ENCODE peak calls at places on chromosomes 3 and 15, in eight cellular contexts. E, U, H, X, D, A, C and Q are unnamed samples.
A peak's percentile ranks its signal among the peaks of the same experiment; 100 is the strongest.

GRCh38 chr15:80929225-80929624 is 60.4 kb downstream of the MESD start:
- DNase-seq in E (no peak), U (no peak), H (no peak), X (peak; percentile 76), D (no peak), A (no peak), C (no peak), Q (no peak)

GRCh38 chr3:188941103-188941502 is 230.7 kb upstream of the TPRG1 start:
- DNase-seq in E (no peak), U (no peak), H (no peak), X (no peak), D (no peak), A (no peak), C (no peak), Q (no peak)

GRCh38 chr15:85284497-85284896 is 95.9 kb upstream of the AKAP13 start:
- DNase-seq in E (no peak), U (no peak), H (no peak), X (no peak), D (no peak), A (peak; percentile 29), C (no peak), Q (no peak)

GRCh38 chr3:111676177-111677021 is 81.3 kb upstream of the ZBED2 start:
- DNase-seq in E (no peak), U (no peak), H (peak; percentile 86), X (peak; percentile 12), D (no peak), A (peak; percentile 81), C (no peak), Q (no peak)

GRCh38 chr3:194139085-194139976 is 3.4 kb downstream of the HES1 start:
- DNase-seq in E (no peak), U (no peak), H (peak; percentile 69), X (peak; percentile 92), D (no peak), A (no peak), C (no peak), Q (no peak)

GRCh38 chr15:50883903-50884302 is 24.6 kb upstream of the AP4E1 start:
- DNase-seq in E (no peak), U (no peak), H (peak; percentile 52), X (peak; percentile 59), D (no peak), A (peak; percentile 38), C (no peak), Q (no peak)

GRCh38 chr3:65930650-65931049 is 108.1 kb downstream of the MAGI1 start:
- DNase-seq in E (no peak), U (no peak), H (no peak), X (no peak), D (no peak), A (no peak), C (no peak), Q (no peak)

GRCh38 chr3:130835483-130835882 is 58.4 kb upstream of the ATP2C1 start:
- DNase-seq in E (no peak), U (no peak), H (no peak), X (peak; percentile 89), D (no peak), A (no peak), C (no peak), Q (no peak)

GRCh38 chr3:170154569-170155143 is 26.9 kb downstream of the PHC3 start:
- DNase-seq in E (no peak), U (no peak), H (no peak), X (no peak), D (no peak), A (no peak), C (no peak), Q (no peak)

GRCh38 chr3:127803619-127804018 is 18.7 kb downstream of the MGLL start:
- DNase-seq in E (no peak), U (no peak), H (peak; percentile 81), X (peak; percentile 65), D (no peak), A (no peak), C (no peak), Q (no peak)

GRCh38 chr3:122186372-122186771 is 2.9 kb downstream of the CASR start:
- DNase-seq in E (no peak), U (no peak), H (no peak), X (no peak), D (no peak), A (peak; percentile 13), C (no peak), Q (no peak)

GRCh38 chr3:71011565-71012287 is 571.8 kb downstream of the FOXP1 start:
- DNase-seq in E (no peak), U (no peak), H (no peak), X (peak; percentile 44), D (no peak), A (no peak), C (no peak), Q (no peak)

GRCh38 chr3:49869525-49870126 is at the start of gene CAMKV:
- DNase-seq in E (no peak), U (no peak), H (no peak), X (no peak), D (peak; percentile 48), A (no peak), C (no peak), Q (peak; percentile 86)

GRCh38 chr3:138135833-138136194 is 3.6 kb upstream of the A4GNT start:
- DNase-seq in E (no peak), U (no peak), H (no peak), X (no peak), D (no peak), A (no peak), C (no peak), Q (no peak)

GRCh38 chr15:32030795-32031194 is 480 bp downstream of the CHRNA7 start:
- DNase-seq in E (no peak), U (no peak), H (peak; percentile 16), X (no peak), D (no peak), A (no peak), C (no peak), Q (peak; percentile 9)

GRCh38 chr3:23696842-23697241 is 108.9 kb upstream of the UBE2E1 start:
- DNase-seq in E (no peak), U (no peak), H (no peak), X (peak; percentile 27), D (no peak), A (peak; percentile 67), C (no peak), Q (no peak)

GRCh38 chr3:107988464-107989156 is 102.2 kb downstream of the CD47 start:
- DNase-seq in E (no peak), U (no peak), H (peak; percentile 35), X (peak; percentile 26), D (no peak), A (peak; percentile 73), C (no peak), Q (no peak)

GRCh38 chr3:58623961-58624360 is 42.6 kb downstream of the FAM3D start:
- DNase-seq in E (no peak), U (no peak), H (no peak), X (peak; percentile 26), D (no peak), A (no peak), C (no peak), Q (no peak)

GRCh38 chr3:34107669-34108068 is 309.2 kb downstream of the PDCD6IP start:
- DNase-seq in E (no peak), U (no peak), H (no peak), X (no peak), D (no peak), A (no peak), C (no peak), Q (no peak)

GRCh38 chr15:65349338-65349737 is 28.5 kb downstream of the IGDCC3 start:
- DNase-seq in E (no peak), U (no peak), H (no peak), X (no peak), D (no peak), A (no peak), C (no peak), Q (no peak)

GRCh38 chr3:32733631-32734229 is 48.7 kb downstream of the CNOT10 start:
- DNase-seq in E (no peak), U (no peak), H (peak; percentile 54), X (peak; percentile 39), D (no peak), A (no peak), C (no peak), Q (peak; percentile 39)

GRCh38 chr3:45966969-45967640 is 23.8 kb downstream of the CXCR6 start:
- DNase-seq in E (no peak), U (no peak), H (no peak), X (no peak), D (no peak), A (no peak), C (no peak), Q (no peak)

GRCh38 chr15:73986055-73986775 is 5.9 kb downstream of the STOML1 start:
- DNase-seq in E (no peak), U (no peak), H (no peak), X (peak; percentile 55), D (no peak), A (no peak), C (no peak), Q (no peak)

GRCh38 chr3:161939919-161940693 is 443.5 kb downstream of the OTOL1 start:
- DNase-seq in E (no peak), U (no peak), H (no peak), X (no peak), D (no peak), A (no peak), C (no peak), Q (no peak)

GRCh38 chr3:143314291-143315093 is 194.9 kb downstream of the CHST2 start:
- DNase-seq in E (no peak), U (no peak), H (no peak), X (no peak), D (no peak), A (no peak), C (no peak), Q (no peak)

GRCh38 chr3:140008693-140008980 is 73.7 kb downstream of the CLSTN2 start:
- DNase-seq in E (no peak), U (no peak), H (no peak), X (no peak), D (no peak), A (no peak), C (no peak), Q (no peak)

GRCh38 chr3:150775001-150775599 is 12.1 kb upstream of the SIAH2 start:
- DNase-seq in E (no peak), U (no peak), H (no peak), X (peak; percentile 67), D (no peak), A (no peak), C (no peak), Q (no peak)

GRCh38 chr3:186643493-186643892 is 3.3 kb downstream of the FETUB start:
- DNase-seq in E (no peak), U (no peak), H (no peak), X (no peak), D (no peak), A (no peak), C (no peak), Q (no peak)

GRCh38 chr3:191246628-191247027 is 47.6 kb downstream of the OSTN start:
- DNase-seq in E (no peak), U (no peak), H (peak; percentile 31), X (peak; percentile 91), D (no peak), A (no peak), C (no peak), Q (no peak)

GRCh38 chr3:21665444-21665843 is 85.6 kb downstream of the ZNF385D start:
- DNase-seq in E (no peak), U (no peak), H (no peak), X (no peak), D (no peak), A (no peak), C (no peak), Q (no peak)

GRCh38 chr3:182116386-182116785 is 404.7 kb downstream of the SOX2 start:
- DNase-seq in E (no peak), U (no peak), H (no peak), X (peak; percentile 44), D (no peak), A (no peak), C (no peak), Q (no peak)

GRCh38 chr3:100159564-100160153 is 45.4 kb upstream of the FILIP1L start:
- DNase-seq in E (no peak), U (no peak), H (no peak), X (peak; percentile 76), D (no peak), A (no peak), C (no peak), Q (no peak)

GRCh38 chr3:124078978-124079911 is 87.3 kb upstream of the ROPN1 start:
- DNase-seq in E (no peak), U (no peak), H (peak; percentile 35), X (peak; percentile 28), D (no peak), A (no peak), C (no peak), Q (peak; percentile 43)

GRCh38 chr3:105997800-105998526 is 129.2 kb upstream of the CBLB start:
- DNase-seq in E (no peak), U (no peak), H (peak; percentile 83), X (peak; percentile 98), D (no peak), A (no peak), C (no peak), Q (no peak)